ENCODE peak calls at places on chromosomes 5 and 9, in four cellular contexts. H, C, U and S are unnamed samples.

GRCh38 chr5:97094579-97095317 is 47.7 kb downstream of the LIX1 start:
- DNase-seq in H (no peak), C (no peak), U (peak; percentile 86), S (no peak)

GRCh38 chr5:29307498-29307897 is 1886.0 kb upstream of the CDH6 start:
- DNase-seq in H (no peak), C (no peak), U (no peak), S (no peak)

GRCh38 chr5:167720676-167721260 is 570.7 kb upstream of the WWC1 start:
- DNase-seq in H (no peak), C (no peak), U (no peak), S (no peak)

GRCh38 chr9:130172161-130172857 is at the start of gene NCS1:
- DNase-seq in H (peak; percentile 90), C (no peak), U (no peak), S (peak; percentile 99)

GRCh38 chr9:114059047-114059803 is 18.9 kb downstream of the AMBP start:
- DNase-seq in H (no peak), C (peak; percentile 29), U (no peak), S (no peak)

GRCh38 chr5:140673187-140673976 is at the start of gene DND1:
- DNase-seq in H (no peak), C (no peak), U (no peak), S (peak; percentile 55)

GRCh38 chr5:78127875-78128274 is 166.6 kb downstream of the AP3B1 start:
- DNase-seq in H (peak; percentile 55), C (no peak), U (no peak), S (no peak)

GRCh38 chr9:107158321-107158720 is 124.8 kb upstream of the RAD23B start:
- DNase-seq in H (peak; percentile 40), C (peak; percentile 35), U (no peak), S (peak; percentile 34)

GRCh38 chr5:150286820-150287219 is 2.8 kb downstream of the CAMK2A start:
- DNase-seq in H (peak; percentile 82), C (peak; percentile 73), U (no peak), S (peak; percentile 90)

GRCh38 chr9:22141906-22142305 is 132.8 kb upstream of the CDKN2B start:
- DNase-seq in H (no peak), C (peak; percentile 8), U (no peak), S (no peak)

GRCh38 chr9:88826651-88827245 is 164.5 kb upstream of the S1PR3 start:
- DNase-seq in H (no peak), C (no peak), U (no peak), S (no peak)

GRCh38 chr9:26131891-26132290 is 453.6 kb upstream of the TUSC1 start:
- DNase-seq in H (no peak), C (no peak), U (no peak), S (no peak)

GRCh38 chr5:173453167-173453566 is 125.0 kb upstream of the STC2 start:
- DNase-seq in H (no peak), C (no peak), U (no peak), S (no peak)

GRCh38 chr9:93651521-93651950 is 75.2 kb downstream of the PHF2 start:
- DNase-seq in H (no peak), C (no peak), U (no peak), S (no peak)

GRCh38 chr5:149904293-149904886 is 40.2 kb downstream of the PDE6A start:
- DNase-seq in H (no peak), C (peak; percentile 51), U (no peak), S (peak; percentile 25)

GRCh38 chr5:60334281-60334713 is 365.7 kb downstream of the DEPDC1B start:
- DNase-seq in H (peak; percentile 4), C (peak; percentile 18), U (no peak), S (no peak)

GRCh38 chr9:2228132-2228531 is 213.0 kb downstream of the SMARCA2 start:
- DNase-seq in H (no peak), C (no peak), U (no peak), S (peak; percentile 45)

GRCh38 chr5:43702815-43703214 is 99.8 kb downstream of the NNT start:
- DNase-seq in H (no peak), C (no peak), U (no peak), S (peak; percentile 29)

GRCh38 chr9:2879803-2880202 is 35.9 kb upstream of the PUM3 start:
- DNase-seq in H (no peak), C (no peak), U (no peak), S (no peak)

GRCh38 chr5:163347671-163348070 is 89.7 kb upstream of the CCNG1 start:
- DNase-seq in H (peak; percentile 43), C (peak; percentile 59), U (peak; percentile 21), S (peak; percentile 65)

GRCh38 chr5:150486402-150487198 is 21.3 kb upstream of the NDST1 start:
- DNase-seq in H (peak; percentile 70), C (peak; percentile 71), U (no peak), S (peak; percentile 87)

GRCh38 chr5:173989432-173990082 is 587 bp downstream of the C5orf47 start:
- DNase-seq in H (no peak), C (no peak), U (no peak), S (no peak)

GRCh38 chr5:139808481-139809330 is 13.1 kb downstream of the PSD2 start:
- DNase-seq in H (no peak), C (no peak), U (no peak), S (no peak)

GRCh38 chr9:128249914-128250838 is 25.6 kb downstream of the GOLGA2 start:
- DNase-seq in H (peak; percentile 60), C (no peak), U (peak; percentile 25), S (peak; percentile 92)

GRCh38 chr5:145247745-145248040 is 587.4 kb downstream of the PRELID2 start:
- DNase-seq in H (no peak), C (no peak), U (no peak), S (no peak)

GRCh38 chr9:33818167-33818831 is 1.3 kb downstream of the UBE2R2 start:
- DNase-seq in H (no peak), C (peak; percentile 47), U (no peak), S (no peak)

GRCh38 chr5:12669326-12669725 is 765.1 kb upstream of the CTNND2 start:
- DNase-seq in H (no peak), C (no peak), U (no peak), S (no peak)

GRCh38 chr5:12675956-12676355 is 771.7 kb upstream of the CTNND2 start:
- DNase-seq in H (no peak), C (no peak), U (no peak), S (no peak)

GRCh38 chr5:12668564-12668963 is 764.3 kb upstream of the CTNND2 start:
- DNase-seq in H (no peak), C (no peak), U (no peak), S (no peak)

GRCh38 chr5:12672141-12672540 is 767.9 kb upstream of the CTNND2 start:
- DNase-seq in H (no peak), C (no peak), U (no peak), S (no peak)
- TF ChIP-seq PBX3 in H (no peak), C (no peak), U (no peak), S (no peak)

GRCh38 chr9:132878695-132879064 is at the start of gene SPACA9:
- DNase-seq in H (peak; percentile 78), C (no peak), U (no peak), S (peak; percentile 89)
- TF ChIP-seq PBX3 in H (no peak), C (no peak), U (no peak), S (no peak)

DNA sequence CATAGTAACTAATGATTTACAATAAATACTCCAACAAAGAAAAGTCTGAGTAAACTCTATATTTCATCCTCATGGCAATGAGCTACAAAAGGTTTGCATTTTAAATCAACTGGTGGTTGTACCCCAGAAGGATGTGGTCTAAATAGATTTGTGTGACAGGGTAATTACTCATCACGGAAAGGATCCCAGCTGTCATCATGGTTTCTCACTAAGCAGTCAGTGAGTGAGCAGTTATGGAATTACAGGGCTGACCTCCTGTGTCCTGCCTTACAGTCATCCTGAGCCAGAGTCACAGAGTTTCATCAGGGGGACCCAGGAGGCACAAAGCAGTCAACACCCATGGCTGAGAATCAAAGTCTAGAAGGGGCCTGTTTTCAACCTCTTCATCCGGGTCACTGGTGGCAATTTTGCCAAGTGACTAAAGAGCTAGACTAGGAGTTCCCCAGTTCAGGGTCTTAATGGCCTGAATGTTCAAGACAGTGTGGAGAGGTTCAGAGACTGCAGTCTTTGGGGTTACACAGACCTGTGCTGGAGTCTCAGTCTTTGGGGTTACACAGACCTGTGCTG is 210.7 kb upstream of the SLC24A2 start:
- DNase-seq in H (no peak), C (no peak), U (peak; percentile 92), S (no peak)
- TF ChIP-seq PBX3 in H (no peak), C (no peak), U (peak; percentile 88), S (peak; percentile 92)

GRCh38 chr9:95874989-95875304 is 544 bp upstream of the ERCC6L2 start:
- DNase-seq in H (peak; percentile 18), C (peak; percentile 7), U (no peak), S (peak; percentile 50)

GRCh38 chr9:95877984-95878383 is 2.5 kb downstream of the ERCC6L2 start:
- DNase-seq in H (no peak), C (no peak), U (no peak), S (no peak)

GRCh38 chr9:95876138-95876444 is 600 bp downstream of the ERCC6L2 start:
- DNase-seq in H (no peak), C (no peak), U (no peak), S (no peak)

GRCh38 chr9:95875305-95876137 is at the start of gene ERCC6L2:
- DNase-seq in H (peak; percentile 88), C (peak; percentile 98), U (peak; percentile 93), S (peak; percentile 92)

GRCh38 chr9:95876595-95876994 is 1.1 kb downstream of the ERCC6L2 start:
- DNase-seq in H (no peak), C (peak; percentile 12), U (no peak), S (no peak)
- TF ChIP-seq PBX3 in H (no peak), C (no peak), U (no peak), S (no peak)

GRCh38 chr5:54329731-54330709 is 19.6 kb upstream of the ARL15 start:
- DNase-seq in H (no peak), C (no peak), U (no peak), S (no peak)
- TF ChIP-seq PBX3 in H (no peak), C (no peak), U (no peak), S (peak; percentile 96)

GRCh38 chr9:125356032-125356431 is 94.4 kb downstream of the GAPVD1 start:
- DNase-seq in H (no peak), C (no peak), U (no peak), S (no peak)
- TF ChIP-seq PBX3 in H (no peak), C (no peak), U (no peak), S (no peak)

GRCh38 chr5:152113401-152113800 is 188.8 kb upstream of the GLRA1 start:
- DNase-seq in H (no peak), C (no peak), U (no peak), S (no peak)
- TF ChIP-seq PBX3 in H (no peak), C (no peak), U (no peak), S (no peak)

DNA sequence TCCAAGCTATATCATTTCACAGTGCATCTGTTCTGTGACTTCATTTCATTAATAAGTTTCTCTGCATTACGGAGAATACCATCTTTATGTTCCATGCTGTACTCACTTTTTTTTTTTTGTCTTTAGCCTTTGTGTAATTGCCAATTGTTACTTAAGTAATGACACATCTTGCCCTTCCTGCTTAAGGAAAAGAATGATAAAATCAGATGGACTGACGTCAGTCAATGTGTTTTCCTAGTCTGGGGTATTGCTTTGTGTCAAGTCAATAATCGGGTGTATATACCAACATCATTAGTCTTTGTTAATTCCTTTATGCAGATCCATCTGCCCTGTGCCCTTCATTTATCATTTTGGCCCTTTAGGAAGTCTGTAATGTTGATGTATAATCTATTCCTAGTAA is 133.5 kb downstream of the CD180 start:
- DNase-seq in H (no peak), C (no peak), U (no peak), S (no peak)
- TF ChIP-seq PBX3 in H (no peak), C (no peak), U (no peak), S (no peak)